ENCODE peak calls at places on chromosomes 1 and 21, in four cellular contexts. A is cardiac muscle cell, P is spleen, H is body of pancreas. E is an unnamed sample.

GRCh38 chr1:79042539-79042938 is 36.0 kb upstream of the ADGRL4 start:
- DNase-seq in A (no peak), P (no peak), H (no peak), E (no peak)

GRCh38 chr21:15063821-15064575 is 802 bp downstream of the NRIP1 start:
- DNase-seq in A (peak; percentile 72), P (no peak), H (peak; percentile 61), E (peak; percentile 59)

GRCh38 chr21:46604329-46604974 is 430 bp downstream of the S100B start:
- DNase-seq in A (no peak), P (no peak), H (no peak), E (no peak)

GRCh38 chr1:182227864-182228547 is 163.6 kb downstream of the GLUL start:
- DNase-seq in A (no peak), P (no peak), H (no peak), E (no peak)

GRCh38 chr1:50423670-50424000 is 392 bp upstream of the DMRTA2 start:
- DNase-seq in A (no peak), P (no peak), H (no peak), E (peak; percentile 79)

GRCh38 chr1:152410599-152410998 is 3.5 kb downstream of the CRNN start:
- DNase-seq in A (no peak), P (no peak), H (no peak), E (peak; percentile 55)

GRCh38 chr1:46649764-46650163 is 18.4 kb downstream of the ATPAF1 start:
- DNase-seq in A (no peak), P (no peak), H (no peak), E (no peak)

GRCh38 chr1:2378956-2379732 is 12.2 kb downstream of the MORN1 start:
- DNase-seq in A (no peak), P (peak; percentile 64), H (no peak), E (no peak)

GRCh38 chr1:160410412-160411005 is 10.1 kb downstream of the VANGL2 start:
- DNase-seq in A (peak; percentile 15), P (no peak), H (no peak), E (no peak)

GRCh38 chr1:36223996-36224536 is at the start of gene THRAP3:
- DNase-seq in A (peak; percentile 100), P (peak; percentile 100), H (peak; percentile 100), E (peak; percentile 99)

GRCh38 chr1:39625462-39626273 is 13.8 kb downstream of the HEYL start:
- DNase-seq in A (peak; percentile 65), P (no peak), H (peak; percentile 48), E (no peak)

GRCh38 chr1:212607206-212607923 is 1.2 kb upstream of the ATF3 start:
- DNase-seq in A (peak; percentile 42), P (no peak), H (peak; percentile 65), E (peak; percentile 83)

GRCh38 chr1:245079021-245079609 is 75.7 kb upstream of the KIF26B start:
- DNase-seq in A (peak; percentile 52), P (no peak), H (no peak), E (no peak)

GRCh38 chr1:221766210-221766609 is 24.3 kb upstream of the DUSP10 start:
- DNase-seq in A (no peak), P (no peak), H (no peak), E (no peak)

GRCh38 chr1:29471487-29472313 is 235.4 kb downstream of the PTPRU start:
- DNase-seq in A (no peak), P (peak; percentile 64), H (no peak), E (no peak)

GRCh38 chr1:203406446-203407045 is 55.6 kb upstream of the FMOD start:
- DNase-seq in A (no peak), P (no peak), H (no peak), E (no peak)

GRCh38 chr21:17513214-17514123 is 626 bp downstream of the CXADR start:
- DNase-seq in A (peak; percentile 75), P (peak; percentile 77), H (peak; percentile 54), E (peak; percentile 38)

GRCh38 chr1:31761883-31762282 is 2.3 kb downstream of the ADGRB2 start:
- DNase-seq in A (no peak), P (no peak), H (no peak), E (no peak)

GRCh38 chr1:153345187-153346066 is 3.2 kb downstream of the PGLYRP4 start:
- DNase-seq in A (no peak), P (no peak), H (no peak), E (no peak)

GRCh38 chr1:117586747-117587478 is 18.9 kb upstream of the TENT5C start:
- DNase-seq in A (no peak), P (peak; percentile 36), H (no peak), E (no peak)

GRCh38 chr1:210565316-210565715 is 236.6 kb downstream of the HHAT start:
- DNase-seq in A (no peak), P (no peak), H (no peak), E (no peak)

GRCh38 chr1:23337869-23338268 is 6.2 kb downstream of the HNRNPR start:
- DNase-seq in A (no peak), P (no peak), H (no peak), E (no peak)

GRCh38 chr1:64061430-64062104 is 141.9 kb upstream of the UBE2U start:
- DNase-seq in A (no peak), P (no peak), H (no peak), E (no peak)

GRCh38 chr1:236394016-236394481 is at the start of gene EDARADD:
- DNase-seq in A (no peak), P (no peak), H (no peak), E (no peak)

GRCh38 chr1:178057863-178058576 is 35.9 kb upstream of the RASAL2 start:
- DNase-seq in A (peak; percentile 30), P (no peak), H (no peak), E (no peak)

GRCh38 chr21:32249551-32250280 is 29.1 kb downstream of the MIS18A start:
- DNase-seq in A (no peak), P (no peak), H (no peak), E (no peak)

GRCh38 chr1:15212216-15212988 is 34.6 kb upstream of the FHAD1 start:
- DNase-seq in A (peak; percentile 53), P (no peak), H (no peak), E (no peak)

GRCh38 chr1:15214507-15214906 is 32.5 kb upstream of the FHAD1 start:
- DNase-seq in A (peak; percentile 62), P (no peak), H (no peak), E (no peak)

GRCh38 chr1:15212989-15213291 is 34.1 kb upstream of the FHAD1 start:
- DNase-seq in A (no peak), P (no peak), H (no peak), E (no peak)

GRCh38 chr1:15215116-15215515 is 31.9 kb upstream of the FHAD1 start:
- DNase-seq in A (no peak), P (no peak), H (no peak), E (no peak)

GRCh38 chr1:15213333-15213732 is 33.7 kb upstream of the FHAD1 start:
- DNase-seq in A (no peak), P (no peak), H (no peak), E (no peak)
- H3K4me1 ChIP-seq in A (peaks cover 44% of the 10 kb centered on the region), P (peaks cover 13% of the 10 kb centered on the region), H (peaks cover 58% of the 10 kb centered on the region), E (peaks cover 28% of the 10 kb centered on the region)

GRCh38 chr1:66436378-66437135 is 97.4 kb upstream of the SGIP1 start:
- DNase-seq in A (no peak), P (no peak), H (no peak), E (no peak)
- H3K4me1 ChIP-seq in A (no peaks in the 10 kb centered on the region), P (peaks cover 13% of the 10 kb centered on the region), H (no peaks in the 10 kb centered on the region), E (no peaks in the 10 kb centered on the region)

DNA sequence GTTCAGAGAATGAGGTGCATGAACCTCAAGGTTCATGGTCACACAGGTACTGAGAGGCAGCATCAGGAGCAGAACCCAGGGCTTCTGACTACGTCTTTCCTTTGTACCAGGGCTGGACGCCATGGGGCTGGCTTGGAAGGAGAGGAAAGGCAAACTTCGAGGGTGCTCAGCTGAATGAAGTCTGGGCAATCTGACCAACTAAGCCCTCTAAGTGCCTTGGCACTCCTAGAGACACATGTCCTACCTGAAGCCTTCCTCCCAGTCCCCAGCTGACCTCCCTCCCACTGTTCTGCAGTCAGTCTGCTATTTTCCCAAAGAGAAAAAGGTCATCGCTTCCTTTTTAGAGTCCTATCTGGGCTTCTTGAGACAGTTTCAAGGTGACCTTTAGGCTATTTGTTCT is 5.2 kb downstream of the SLC9A1 start:
- DNase-seq in A (no peak), P (no peak), H (no peak), E (no peak)
- H3K4me1 ChIP-seq in A (peaks cover 27% of the 10 kb centered on the region), P (peaks cover 68% of the 10 kb centered on the region), H (peaks cover 42% of the 10 kb centered on the region), E (peaks cover 35% of the 10 kb centered on the region)

GRCh38 chr1:90725341-90725960 is 8.3 kb upstream of the BARHL2 start:
- DNase-seq in A (no peak), P (no peak), H (no peak), E (no peak)
- H3K4me1 ChIP-seq in A (peaks cover 15% of the 10 kb centered on the region), P (peaks cover 64% of the 10 kb centered on the region), H (peaks cover 42% of the 10 kb centered on the region), E (peaks cover 4% of the 10 kb centered on the region)

E was measured in left lung.